ENCODE peak calls at places on chromosomes 2 and 18, in seven cellular contexts. Q is ELR; X is NCI-H2081; V is transverse colon; I is GM12891; Y is stimulated activated CD4-positive, alpha-beta T cell treated with anti-CD3 and anti-CD28 coated beads, Interleukin-1b, Interleukin-23, amount 100 ng/mL, for 4 hours; E is B cell. A is an unnamed sample.

GRCh38 chr18:58800582-58800981 is 64.1 kb upstream of the ZNF532 start:
- DNase-seq in Q (no peak), V (no peak), E (peak; percentile 55), X (no peak), Y (no peak), I (peak; percentile 35), A (no peak)

GRCh38 chr2:165576409-165576808 is 106.9 kb downstream of the CSRNP3 start:
- DNase-seq in X (no peak), I (no peak), V (no peak), Y (no peak), E (no peak), Q (no peak), A (no peak)

GRCh38 chr2:230868151-230868946 is 3.6 kb downstream of the ITM2C start:
- DNase-seq in Q (no peak), V (peak; percentile 23), I (no peak), E (no peak), Y (no peak), X (peak; percentile 71), A (no peak)

GRCh38 chr18:76367168-76367785 is 127.8 kb downstream of the ZNF516 start:
- DNase-seq in X (no peak), Y (no peak), V (no peak), E (no peak), Q (no peak), I (no peak), A (no peak)

GRCh38 chr2:19358242-19359020 is at the start of gene OSR1:
- DNase-seq in V (peak; percentile 52), E (peak; percentile 56), Y (no peak), X (peak; percentile 34), I (no peak), Q (peak; percentile 82), A (peak; percentile 62)

GRCh38 chr2:17156086-17156485 is 362.2 kb downstream of the RAD51AP2 start:
- DNase-seq in Y (no peak), E (no peak), I (no peak), X (no peak), V (no peak), Q (no peak), A (no peak)

GRCh38 chr2:26161926-26162325 is 11.0 kb upstream of the GAREM2 start:
- DNase-seq in Y (no peak), V (no peak), X (no peak), Q (no peak), I (no peak), E (no peak), A (no peak)

GRCh38 chr18:53796042-53796729 is 428.3 kb downstream of the MBD2 start:
- DNase-seq in Q (peak; percentile 37), V (no peak), I (no peak), E (no peak), X (no peak), Y (no peak), A (peak; percentile 14)

GRCh38 chr18:48153641-48154481 is 223.4 kb upstream of the SMAD2 start:
- DNase-seq in V (no peak), X (no peak), E (no peak), I (no peak), Y (no peak), Q (peak; percentile 84), A (no peak)

GRCh38 chr2:6967301-6967700 is 50.1 kb downstream of the RNF144A start:
- DNase-seq in E (no peak), X (no peak), I (no peak), Q (no peak), V (no peak), Y (no peak), A (no peak)

GRCh38 chr18:2851771-2852170 is 5.0 kb downstream of the EMILIN2 start:
- DNase-seq in I (no peak), X (no peak), Y (no peak), E (no peak), V (no peak), Q (no peak), A (no peak)

GRCh38 chr2:46615555-46616487 is 136.5 kb downstream of the TMEM247 start:
- DNase-seq in Y (no peak), X (peak; percentile 51), E (peak; percentile 63), I (no peak), Q (peak; percentile 35), V (peak; percentile 16), A (no peak)

GRCh38 chr18:36593001-36593400 is 235.8 kb downstream of the TPGS2 start:
- DNase-seq in E (no peak), I (no peak), Q (peak; percentile 32), Y (no peak), X (no peak), V (no peak), A (no peak)

GRCh38 chr18:28015671-28016070 is 161.3 kb downstream of the CDH2 start:
- DNase-seq in I (no peak), V (no peak), E (no peak), Q (no peak), X (peak; percentile 3), Y (no peak), A (no peak)

GRCh38 chr2:95061601-95062183 is 36.2 kb downstream of the MAL start:
- DNase-seq in Q (no peak), X (no peak), E (no peak), V (no peak), Y (no peak), I (no peak), A (no peak)

GRCh38 chr2:54638774-54639187 is 84.7 kb upstream of the EML6 start:
- DNase-seq in Y (no peak), I (no peak), Q (no peak), X (no peak), V (no peak), E (no peak), A (no peak)

GRCh38 chr2:61125798-61126197 is 36.2 kb upstream of the C2orf74 start:
- DNase-seq in Y (no peak), V (no peak), X (no peak), I (no peak), E (no peak), Q (no peak), A (no peak)

GRCh38 chr2:68564426-68564825 is 79.0 kb upstream of the PROKR1 start:
- DNase-seq in X (no peak), V (no peak), Q (no peak), E (no peak), I (no peak), Y (no peak), A (no peak)

GRCh38 chr18:987325-988186 is 82.9 kb downstream of the ADCYAP1 start:
- DNase-seq in I (no peak), E (no peak), Q (peak; percentile 45), Y (no peak), X (no peak), V (no peak), A (peak; percentile 69)

GRCh38 chr18:62354171-62354570 is 29.1 kb downstream of the TNFRSF11A start:
- DNase-seq in X (no peak), I (no peak), Q (no peak), Y (no peak), E (no peak), V (no peak), A (no peak)

GRCh38 chr2:2856723-2857415 is 520.7 kb downstream of the EIPR1 start:
- DNase-seq in I (no peak), Q (no peak), X (no peak), V (no peak), Y (no peak), E (no peak), A (no peak)

GRCh38 chr18:70334728-70335329 is 46.0 kb downstream of the SOCS6 start:
- DNase-seq in E (no peak), I (no peak), Q (no peak), Y (no peak), X (no peak), V (no peak), A (no peak)

GRCh38 chr2:28274911-28275685 is 117.6 kb upstream of the FOSL2 start:
- DNase-seq in I (no peak), Q (peak; percentile 97), X (no peak), E (no peak), Y (no peak), V (peak; percentile 82), A (peak; percentile 72)

GRCh38 chr18:58302811-58303210 is 258.8 kb downstream of the NEDD4L start:
- DNase-seq in E (no peak), I (no peak), Y (no peak), Q (no peak), X (no peak), V (no peak), A (no peak)

GRCh38 chr2:241548451-241548835 is 10.1 kb upstream of the BOK start:
- DNase-seq in E (no peak), Q (no peak), V (no peak), I (no peak), Y (no peak), X (no peak), A (no peak)

GRCh38 chr18:37266290-37266689 is 299.3 kb downstream of the CELF4 start:
- DNase-seq in Y (no peak), E (no peak), I (no peak), X (no peak), Q (no peak), V (no peak), A (no peak)

GRCh38 chr2:105114551-105114950 is 76.7 kb downstream of the MRPS9 start:
- DNase-seq in V (no peak), Y (no peak), Q (peak; percentile 75), E (peak; percentile 53), X (peak; percentile 55), I (no peak), A (peak; percentile 36)

GRCh38 chr2:127068351-127068741 is 38.6 kb downstream of the BIN1 start:
- DNase-seq in Q (no peak), V (no peak), X (no peak), E (no peak), I (no peak), Y (no peak), A (no peak)